ENCODE peak calls at places on chromosomes 16 and 17, in seven cellular contexts. C, W, P, Q, A, G and K are unnamed samples.

GRCh38 chr16:57480127-57480753 is 6.1 kb downstream of the DOK4 start:
- DNase-seq in C (peak), W (no peak), P (peak), Q (no peak), A (peak), G (no peak), K (no peak)

GRCh38 chr17:63700528-63701441 is 860 bp upstream of the LIMD2 start:
- DNase-seq in C (peak), W (no peak), P (no peak), Q (no peak), A (peak), G (no peak), K (no peak)

GRCh38 chr16:4315185-4316102 is at the start of gene GLIS2:
- DNase-seq in C (peak), W (peak), P (peak), Q (peak), A (peak), G (no peak), K (no peak)

GRCh38 chr17:35433075-35433894 is 985 bp upstream of the SLFN12 start:
- DNase-seq in C (peak), W (peak), P (peak), Q (peak), A (peak), G (peak), K (peak)

GRCh38 chr17:17725853-17726720 is 44.8 kb downstream of the RAI1 start:
- DNase-seq in C (no peak), W (no peak), P (no peak), Q (no peak), A (no peak), G (no peak), K (no peak)

GRCh38 chr16:81937305-81938038 is 73.8 kb downstream of the SDR42E1 start:
- DNase-seq in C (no peak), W (no peak), P (no peak), Q (no peak), A (peak), G (no peak), K (no peak)

GRCh38 chr16:55660026-55660425 is 4.2 kb downstream of the SLC6A2 start:
- DNase-seq in C (no peak), W (no peak), P (no peak), Q (no peak), A (no peak), G (no peak), K (no peak)

GRCh38 chr16:84941916-84942315 is 69.4 kb downstream of the ZDHHC7 start:
- DNase-seq in C (peak), W (no peak), P (peak), Q (no peak), A (peak), G (no peak), K (peak)

GRCh38 chr17:4556996-4557395 is 1.8 kb upstream of the MYBBP1A start:
- DNase-seq in C (no peak), W (no peak), P (no peak), Q (no peak), A (no peak), G (no peak), K (no peak)

GRCh38 chr16:648786-649589 is at the start of gene WDR90:
- DNase-seq in C (peak), W (peak), P (peak), Q (peak), A (peak), G (no peak), K (peak)
- H3K4me2 ChIP-seq in C (peak), W (peak), P (peak), Q (peak), A (peak), G (peak), K (peak)

GRCh38 chr17:49002766-49003165 is 5.6 kb downstream of the IGF2BP1 start:
- DNase-seq in C (no peak), W (no peak), P (no peak), Q (no peak), A (no peak), G (no peak), K (no peak)

GRCh38 chr17:49002331-49002730 is 5.1 kb downstream of the IGF2BP1 start:
- DNase-seq in C (no peak), W (no peak), P (no peak), Q (no peak), A (no peak), G (no peak), K (no peak)

GRCh38 chr17:49001671-49002070 is 4.5 kb downstream of the IGF2BP1 start:
- DNase-seq in C (no peak), W (no peak), P (no peak), Q (no peak), A (no peak), G (no peak), K (no peak)

GRCh38 chr17:49005140-49005539 is 8.0 kb downstream of the IGF2BP1 start:
- DNase-seq in C (no peak), W (no peak), P (no peak), Q (no peak), A (no peak), G (no peak), K (no peak)

DNA sequence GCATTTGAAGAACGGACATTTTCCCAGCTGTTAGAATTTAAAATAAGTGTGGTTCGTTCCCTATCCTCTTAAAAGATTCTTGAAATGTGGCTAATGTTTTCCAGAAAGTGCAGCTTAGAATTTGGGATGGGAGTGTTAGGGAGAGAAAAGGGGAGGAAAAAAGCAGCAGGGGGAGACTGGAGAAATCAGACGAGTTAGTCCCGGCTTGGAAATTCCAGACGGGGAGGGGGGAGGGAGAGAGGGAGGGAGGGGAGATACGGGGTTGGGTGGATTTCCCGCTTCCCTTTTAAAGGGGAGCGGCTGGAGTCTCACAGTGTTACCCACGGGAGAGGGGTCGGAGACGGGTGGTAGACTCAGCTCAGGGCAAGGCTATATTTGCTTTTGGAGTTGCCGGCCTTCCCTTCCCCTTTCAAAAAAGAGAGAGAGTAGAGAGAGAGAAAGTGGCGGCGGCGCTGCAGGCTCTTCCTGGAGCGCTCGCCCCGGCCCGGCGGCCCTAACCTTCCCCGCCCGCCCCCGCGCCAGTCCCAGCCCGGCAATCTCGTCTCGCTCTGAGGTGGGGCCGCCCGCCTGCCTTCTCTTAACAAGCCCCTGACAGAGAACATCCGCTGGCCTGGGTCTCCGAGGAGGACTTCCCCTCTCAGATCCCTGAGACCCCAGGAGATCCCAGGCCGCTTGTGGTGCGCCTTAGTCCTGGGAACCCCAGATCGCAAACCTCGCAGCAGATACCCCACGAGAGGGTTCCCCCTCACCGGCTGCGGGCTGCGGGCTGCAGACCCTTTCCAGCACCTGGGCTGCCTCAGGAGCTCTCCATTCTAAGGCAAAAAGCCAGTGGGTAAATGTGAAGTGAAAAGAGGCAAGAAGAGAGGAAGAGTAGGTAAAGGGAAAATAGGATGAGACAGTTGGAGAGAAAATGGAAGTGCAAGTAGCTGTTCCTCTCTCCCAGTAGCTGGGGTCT is 6.6 kb downstream of the IGF2BP1 start:
- DNase-seq in C (peak), W (no peak), P (no peak), Q (no peak), A (peak), G (no peak), K (no peak)
- TF ChIP-seq EZH2 in C (peak), W (no peak), P (no peak), Q (peak), A (peak), G (no peak), K (peak)

DNA sequence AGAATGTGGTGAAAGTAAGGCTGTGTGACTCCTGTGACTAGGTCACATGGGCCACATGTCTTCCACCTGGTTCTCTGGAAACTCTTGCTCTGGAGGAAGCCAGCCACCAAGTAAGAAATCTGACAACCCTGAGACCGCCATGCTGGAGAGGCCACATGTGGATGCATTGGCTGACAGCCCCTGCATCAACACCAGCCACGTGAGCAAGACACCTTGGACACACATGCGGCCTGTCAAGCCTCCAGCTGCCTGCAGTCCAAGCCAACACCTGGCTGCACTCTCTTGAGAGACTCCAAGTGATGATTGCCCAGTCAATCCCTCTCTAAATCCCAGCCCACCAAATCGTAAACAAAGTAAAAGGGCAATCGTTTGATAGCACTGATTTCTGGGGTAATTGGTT is 112.6 kb downstream of the FOXL1 start:
- DNase-seq in C (no peak), W (no peak), P (no peak), Q (no peak), A (no peak), G (no peak), K (no peak)
- H3K4me2 ChIP-seq in C (no peak), W (no peak), P (no peak), Q (no peak), A (no peak), G (no peak), K (no peak)

GRCh38 chr17:36942631-36943125 is 5.4 kb downstream of the LHX1 start:
- DNase-seq in C (no peak), W (no peak), P (no peak), Q (no peak), A (no peak), G (no peak), K (no peak)

GRCh38 chr17:36941265-36942021 is 4.2 kb downstream of the LHX1 start:
- DNase-seq in C (no peak), W (no peak), P (no peak), Q (no peak), A (no peak), G (no peak), K (no peak)

GRCh38 chr17:36940313-36941264 is 3.3 kb downstream of the LHX1 start:
- DNase-seq in C (no peak), W (no peak), P (no peak), Q (no peak), A (no peak), G (no peak), K (no peak)

GRCh38 chr17:36943250-36944220 is 5.2 kb upstream of the AATF start:
- DNase-seq in C (no peak), W (no peak), P (no peak), Q (no peak), A (no peak), G (no peak), K (no peak)

GRCh38 chr17:36942031-36942599 is 4.8 kb downstream of the LHX1 start:
- DNase-seq in C (no peak), W (no peak), P (no peak), Q (no peak), A (no peak), G (no peak), K (no peak)
- TF ChIP-seq EZH2 in C (no peak), W (no peak), P (no peak), Q (no peak), A (no peak), G (peak), K (peak)

GRCh38 chr16:88434353-88434690 is 18.8 kb upstream of the ZFPM1 start:
- DNase-seq in C (no peak), W (no peak), P (no peak), Q (no peak), A (no peak), G (no peak), K (no peak)
- H3K4me2 ChIP-seq in C (no peak), W (no peak), P (no peak), Q (no peak), A (no peak), G (no peak), K (no peak)